ENCODE peak calls at places on chromosomes 3 and 15, in five cellular contexts. C, S, J, E and Y are unnamed samples.

GRCh38 chr15:99321477-99321876 is 70.2 kb downstream of the LRRC28 start:
- DNase-seq in C (no peak), S (no peak), J (no peak), E (no peak), Y (no peak)

GRCh38 chr3:79405183-79405582 is 362.6 kb downstream of the ROBO1 start:
- DNase-seq in C (no peak), S (no peak), J (peak), E (no peak), Y (no peak)

GRCh38 chr3:37138816-37139215 is 35.6 kb downstream of the LRRFIP2 start:
- DNase-seq in C (no peak), S (no peak), J (no peak), E (no peak), Y (no peak)

GRCh38 chr15:31206386-31207174 is 105.1 kb upstream of the TRPM1 start:
- DNase-seq in C (no peak), S (no peak), J (peak), E (no peak), Y (no peak)

GRCh38 chr15:62075595-62076279 is 9.0 kb downstream of the C2CD4A start:
- DNase-seq in C (no peak), S (no peak), J (peak), E (no peak), Y (no peak)

GRCh38 chr3:68148471-68148870 is 494.1 kb upstream of the SUCLG2 start:
- DNase-seq in C (no peak), S (no peak), J (no peak), E (no peak), Y (no peak)

GRCh38 chr3:71931930-71932329 is 147.0 kb upstream of the PROK2 start:
- DNase-seq in C (no peak), S (no peak), J (no peak), E (no peak), Y (no peak)

GRCh38 chr3:155441506-155441905 is 148.0 kb upstream of the STRIT1 start:
- DNase-seq in C (no peak), S (no peak), J (no peak), E (no peak), Y (no peak)